ENCODE peak calls at places on chromosome 11, in four cellular contexts. H is K562, L is A549, R is H1. I is an unnamed sample.

GRCh38 chr11:11841121-11841604 is 609 bp upstream of the USP47 start:
- DNase-seq in L (peak), R (no peak), H (no peak), I (peak)

GRCh38 chr11:36398261-36398953 is 102.3 kb downstream of the PRR5L start:
- DNase-seq in R (no peak), H (no peak), L (no peak), I (no peak)

GRCh38 chr11:92784313-92784712 is 185.1 kb upstream of the MTNR1B start:
- DNase-seq in H (no peak), L (no peak), R (no peak), I (no peak)

GRCh38 chr11:65857500-65858353 is at the start of gene CFL1:
- DNase-seq in L (peak), R (peak), H (peak), I (peak)

GRCh38 chr11:61657566-61657965 is 22.6 kb upstream of the DAGLA start:
- DNase-seq in L (no peak), R (no peak), H (no peak), I (no peak)

GRCh38 chr11:9574556-9574805 is 1.0 kb downstream of the WEE1 start:
- DNase-seq in H (no peak), R (no peak), L (peak), I (peak)

GRCh38 chr11:86869966-86870570 is 69.7 kb downstream of the PRSS23 start:
- DNase-seq in L (peak), H (peak), R (peak), I (peak)

GRCh38 chr11:72088076-72088806 is 7.6 kb downstream of the LRRC51 start:
- DNase-seq in R (no peak), L (no peak), H (peak), I (no peak)

GRCh38 chr11:68841718-68842426 is at the start of gene CPT1A:
- DNase-seq in L (peak), R (peak), H (peak), I (peak)

GRCh38 chr11:6320411-6321207 is at the start of gene CAVIN3:
- DNase-seq in R (peak), L (peak), H (no peak), I (peak)

GRCh38 chr11:7579226-7579825 is 65.5 kb downstream of the PPFIBP2 start:
- DNase-seq in L (no peak), H (no peak), R (no peak), I (no peak)

GRCh38 chr11:93537022-93537421 is 6.2 kb downstream of the SMCO4 start:
- DNase-seq in L (no peak), R (no peak), H (no peak), I (peak)

GRCh38 chr11:49995559-49995958 is 13.2 kb upstream of the OR4C12 start:
- DNase-seq in H (peak), R (peak), L (peak), I (no peak)

GRCh38 chr11:10272132-10272531 is 21.9 kb downstream of the SBF2 start:
- DNase-seq in H (no peak), R (no peak), L (no peak), I (no peak)

GRCh38 chr11:44104472-44105294 is 9.2 kb downstream of the EXT2 start:
- DNase-seq in L (peak), H (no peak), R (no peak), I (no peak)

GRCh38 chr11:74055938-74056337 is 47.1 kb upstream of the UCP3 start:
- DNase-seq in L (no peak), H (no peak), R (no peak), I (no peak)

GRCh38 chr11:8390851-8391612 is 127.4 kb upstream of the LMO1 start:
- DNase-seq in L (no peak), R (no peak), H (no peak), I (no peak)

GRCh38 chr11:1165256-1166041 is 7.7 kb downstream of the MUC5AC start:
- DNase-seq in L (no peak), H (no peak), R (no peak), I (peak)

GRCh38 chr11:119979716-119980115 is 158.2 kb downstream of the TRIM29 start:
- DNase-seq in L (no peak), R (no peak), H (no peak), I (no peak)

GRCh38 chr11:2566223-2567025 is 121.6 kb downstream of the KCNQ1 start:
- DNase-seq in R (no peak), L (no peak), H (no peak), I (peak)

GRCh38 chr11:32334822-32335221 is 100.5 kb downstream of the WT1 start:
- DNase-seq in R (peak), H (peak), L (peak), I (no peak)

GRCh38 chr11:38006466-38006865 is 1408.4 kb upstream of the RAG2 start:
- DNase-seq in R (no peak), L (no peak), H (no peak), I (no peak)

GRCh38 chr11:118928870-118929495 is 3.3 kb upstream of the BCL9L start:
- DNase-seq in R (peak), L (peak), H (peak), I (no peak)

GRCh38 chr11:123754101-123754568 is at the start of gene OR6X1:
- DNase-seq in L (no peak), H (no peak), R (no peak), I (no peak)

GRCh38 chr11:380491-380890 is 11.2 kb downstream of the B4GALNT4 start:
- DNase-seq in L (no peak), R (no peak), H (no peak), I (no peak)

GRCh38 chr11:62974848-62975522 is 9.8 kb downstream of the SLC22A6 start:
- DNase-seq in R (peak), H (peak), L (peak), I (peak)
- TF ChIP-seq CTCF in R (peak), H (peak), L (peak), I (peak)

GRCh38 chr11:14894657-14895598 is 2.9 kb upstream of the CYP2R1 start:
- DNase-seq in R (no peak), H (no peak), L (no peak), I (no peak)

GRCh38 chr11:14886509-14886908 is 5.5 kb downstream of the CYP2R1 start:
- DNase-seq in L (no peak), H (no peak), R (no peak), I (no peak)

GRCh38 chr11:14892577-14892976 is 546 bp upstream of the CYP2R1 start:
- DNase-seq in H (no peak), L (no peak), R (no peak), I (no peak)

GRCh38 chr11:14892036-14892556 is at the start of gene CYP2R1:
- DNase-seq in R (peak), H (peak), L (peak), I (peak)

GRCh38 chr11:14891143-14892035 is 642 bp downstream of the CYP2R1 start:
- DNase-seq in L (peak), H (peak), R (peak), I (peak)
- TF ChIP-seq EP300 in L (no peak), H (no peak), R (no peak), I (no peak)

DNA sequence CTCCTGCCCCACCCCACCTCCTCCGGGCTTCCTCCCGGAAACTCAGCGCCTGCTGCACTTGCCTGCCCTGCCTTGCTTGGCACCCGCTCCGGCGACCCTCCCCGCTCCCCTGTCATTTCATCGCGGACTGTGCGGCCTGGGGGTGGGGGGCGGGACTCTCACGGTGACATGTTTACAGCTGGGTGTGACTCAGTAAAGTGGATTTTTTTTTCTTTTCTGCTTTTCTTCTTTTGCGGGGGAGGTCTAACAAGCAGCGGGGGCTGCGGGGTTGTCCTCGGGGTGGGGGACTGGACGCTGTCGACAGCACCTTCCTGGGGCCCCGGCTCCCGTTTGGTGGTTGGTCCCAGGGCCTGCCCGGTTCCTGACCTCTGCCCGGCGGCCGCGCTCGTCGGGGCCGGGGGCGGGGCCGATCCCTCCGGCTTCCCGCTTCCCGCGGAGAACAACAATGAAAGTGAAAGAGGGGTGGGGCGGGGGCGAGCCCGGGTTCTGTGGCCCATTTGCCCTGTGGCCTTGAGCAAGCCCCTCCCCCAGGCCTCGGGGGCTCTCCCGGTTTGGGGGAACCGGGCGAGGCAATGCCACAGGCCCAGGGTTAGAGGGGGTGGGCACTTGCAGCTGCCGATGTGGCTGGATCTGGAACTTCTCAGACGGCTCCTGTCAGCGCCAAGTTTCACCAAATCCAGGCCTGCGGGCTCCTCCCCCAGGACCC is 976 bp upstream of the MDK start:
- DNase-seq in R (peak), H (peak), L (no peak), I (peak)
- TF ChIP-seq POLR2A in R (peak), H (peak), L (no peak), I (no peak)

GRCh38 chr11:60610702-60611101 is 88.7 kb upstream of the MS4A8 start:
- DNase-seq in L (no peak), H (no peak), R (no peak), I (no peak)
- TF ChIP-seq CTCF in L (no peak), H (no peak), R (no peak), I (no peak)

GRCh38 chr11:131099013-131099412 is 182.7 kb upstream of the SNX19 start:
- DNase-seq in L (peak), H (no peak), R (no peak), I (no peak)
- TF ChIP-seq EP300 in L (no peak), H (no peak), R (no peak), I (no peak)

GRCh38 chr11:131223198-131223975 is 147.0 kb upstream of the NTM start:
- DNase-seq in L (no peak), R (no peak), H (no peak), I (no peak)

GRCh38 chr11:131234146-131234680 is 136.2 kb upstream of the NTM start:
- DNase-seq in R (no peak), H (no peak), L (no peak), I (no peak)

GRCh38 chr11:131231317-131231716 is 139.1 kb upstream of the NTM start:
- DNase-seq in R (no peak), L (no peak), H (no peak), I (no peak)

GRCh38 chr11:131229221-131229620 is 141.2 kb upstream of the NTM start:
- DNase-seq in L (no peak), R (no peak), H (no peak), I (no peak)

GRCh38 chr11:131228378-131228777 is 142.0 kb upstream of the NTM start:
- DNase-seq in L (no peak), H (no peak), R (no peak), I (no peak)
- TF ChIP-seq POLR2A in L (no peak), H (no peak), R (no peak), I (no peak)

I was measured in stomach.